ENCODE peak calls at places on chromosomes 7 and 10, in six cellular contexts. Y, Q, T, K, I and R are unnamed samples.

GRCh38 chr7:152131981-152132494 is 106.6 kb downstream of the GALNT11 start:
- DNase-seq in Y (no peak), Q (no peak), T (no peak), K (no peak), I (no peak), R (no peak)

GRCh38 chr7:734808-735207 is 7.7 kb upstream of the PRKAR1B start:
- DNase-seq in Y (no peak), Q (no peak), T (no peak), K (no peak), I (no peak), R (no peak)

GRCh38 chr7:8063706-8064297 is 95.2 kb downstream of the GLCCI1 start:
- DNase-seq in Y (peak), Q (no peak), T (no peak), K (no peak), I (no peak), R (no peak)

GRCh38 chr10:20635545-20635944 is 261.6 kb downstream of the NEBL start:
- DNase-seq in Y (no peak), Q (no peak), T (no peak), K (no peak), I (no peak), R (no peak)

GRCh38 chr10:93461807-93462178 is 20.3 kb downstream of the MYOF start:
- DNase-seq in Y (peak), Q (no peak), T (no peak), K (no peak), I (no peak), R (no peak)

GRCh38 chr7:44791278-44792219 is 4.9 kb upstream of the PPIA start:
- DNase-seq in Y (peak), Q (no peak), T (no peak), K (no peak), I (no peak), R (no peak)

GRCh38 chr7:97269741-97270140 is 152.2 kb downstream of the SDHAF3 start:
- DNase-seq in Y (no peak), Q (no peak), T (no peak), K (no peak), I (no peak), R (no peak)

GRCh38 chr10:91935886-91936285 is 12.3 kb downstream of the BTAF1 start:
- DNase-seq in Y (no peak), Q (no peak), T (no peak), K (no peak), I (no peak), R (no peak)

GRCh38 chr7:67484244-67484751 is 487.7 kb downstream of the TYW1 start:
- DNase-seq in Y (peak), Q (no peak), T (no peak), K (no peak), I (peak), R (no peak)

GRCh38 chr7:114432627-114433026 is 18.0 kb downstream of the FOXP2 start:
- DNase-seq in Y (no peak), Q (no peak), T (no peak), K (no peak), I (no peak), R (no peak)

GRCh38 chr7:24457215-24457549 is 116.1 kb upstream of the PALS2 start:
- DNase-seq in Y (no peak), Q (no peak), T (no peak), K (no peak), I (no peak), R (no peak)

GRCh38 chr7:18698258-18698734 is 202.7 kb downstream of the HDAC9 start:
- DNase-seq in Y (no peak), Q (no peak), T (no peak), K (no peak), I (no peak), R (no peak)

GRCh38 chr7:141160246-141160855 is 86.5 kb downstream of the TMEM178B start:
- DNase-seq in Y (no peak), Q (no peak), T (no peak), K (no peak), I (no peak), R (no peak)

GRCh38 chr10:91653214-91653875 is 20.5 kb upstream of the PPP1R3C start:
- DNase-seq in Y (peak), Q (no peak), T (no peak), K (no peak), I (no peak), R (no peak)

GRCh38 chr7:151009340-151010001 is 14.8 kb downstream of the ATG9B start:
- DNase-seq in Y (no peak), Q (no peak), T (no peak), K (no peak), I (peak), R (no peak)

GRCh38 chr7:128919241-128919640 is 8.7 kb upstream of the KCP start:
- DNase-seq in Y (no peak), Q (no peak), T (no peak), K (no peak), I (no peak), R (peak)

GRCh38 chr10:103227416-103227815 is 18.3 kb upstream of the RPEL1 start:
- DNase-seq in Y (no peak), Q (no peak), T (no peak), K (no peak), I (no peak), R (no peak)

GRCh38 chr10:93062499-93063216 is 2.1 kb downstream of the CYP26C1 start:
- DNase-seq in Y (peak), Q (peak), T (peak), K (peak), I (no peak), R (no peak)

GRCh38 chr10:48211777-48212176 is 62.7 kb downstream of the FRMPD2 start:
- DNase-seq in Y (no peak), Q (no peak), T (no peak), K (no peak), I (no peak), R (no peak)

GRCh38 chr10:118564652-118565051 is 30.8 kb downstream of the PRLHR start:
- DNase-seq in Y (peak), Q (no peak), T (no peak), K (no peak), I (no peak), R (no peak)

GRCh38 chr10:78362406-78363022 is 328.9 kb downstream of the RPS24 start:
- DNase-seq in Y (peak), Q (no peak), T (peak), K (no peak), I (peak), R (no peak)

GRCh38 chr7:130153251-130153908 is 51.8 kb downstream of the TMEM209 start:
- DNase-seq in Y (no peak), Q (no peak), T (no peak), K (no peak), I (no peak), R (no peak)

GRCh38 chr7:45888185-45888992 is at the start of gene IGFBP1:
- DNase-seq in Y (peak), Q (no peak), T (no peak), K (no peak), I (no peak), R (peak)

GRCh38 chr7:45088146-45088701 is 545 bp downstream of the NACAD start:
- DNase-seq in Y (no peak), Q (no peak), T (no peak), K (no peak), I (no peak), R (no peak)

GRCh38 chr10:36591436-36591835 is 534.0 kb upstream of the ANKRD30A start:
- DNase-seq in Y (no peak), Q (no peak), T (no peak), K (no peak), I (no peak), R (no peak)

GRCh38 chr7:3201937-3202715 is 98.9 kb upstream of the SDK1 start:
- DNase-seq in Y (no peak), Q (no peak), T (peak), K (no peak), I (no peak), R (peak)

GRCh38 chr10:76916536-76916935 is 721.1 kb downstream of the KCNMA1 start:
- DNase-seq in Y (peak), Q (no peak), T (no peak), K (no peak), I (no peak), R (no peak)

GRCh38 chr7:107232568-107233090 is 63.8 kb downstream of the HBP1 start:
- DNase-seq in Y (peak), Q (no peak), T (no peak), K (no peak), I (no peak), R (no peak)